ENCODE peak calls at places on chromosomes 13 and 19, in six cellular contexts. L is IMR-90, C is neuronal stem cell, Z is mesenchymal stem cell, I is H1, Y is mesendoderm. P is an unnamed sample.

GRCh38 chr19:48728882-48729645 is 9.5 kb upstream of the MAMSTR start:
- DNase-seq in L (no peak), C (no peak), Z (no peak), I (peak), Y (peak), P (peak)

GRCh38 chr13:28744091-28744536 is 25.3 kb upstream of the SLC46A3 start:
- DNase-seq in L (peak), C (no peak), Z (peak), I (peak), Y (peak), P (peak)

GRCh38 chr19:17832443-17833208 is 11.3 kb upstream of the INSL3 start:
- DNase-seq in L (no peak), C (no peak), Z (no peak), I (no peak), Y (no peak), P (no peak)

GRCh38 chr19:28971513-28971912 is 241.4 kb downstream of the UQCRFS1 start:
- DNase-seq in L (no peak), C (no peak), Z (no peak), I (no peak), Y (no peak), P (no peak)

GRCh38 chr19:9000933-9001332 is 9.3 kb downstream of the MUC16 start:
- DNase-seq in L (no peak), C (no peak), Z (no peak), I (no peak), Y (no peak), P (no peak)

GRCh38 chr19:2391118-2391725 is 31.2 kb downstream of the TMPRSS9 start:
- DNase-seq in L (peak), C (peak), Z (peak), I (no peak), Y (peak), P (no peak)

GRCh38 chr19:10854350-10855089 is 6.3 kb downstream of the C19orf38 start:
- DNase-seq in L (no peak), C (no peak), Z (no peak), I (no peak), Y (no peak), P (no peak)

GRCh38 chr19:41694831-41695635 is 7.0 kb upstream of the CEACAM7 start:
- DNase-seq in L (no peak), C (no peak), Z (no peak), I (no peak), Y (no peak), P (peak)

GRCh38 chr19:3670258-3670795 is 29.9 kb downstream of the PIP5K1C start:
- DNase-seq in L (peak), C (no peak), Z (peak), I (no peak), Y (peak), P (no peak)

GRCh38 chr13:28564030-28564429 is 69.1 kb upstream of the FLT1 start:
- DNase-seq in L (no peak), C (no peak), Z (no peak), I (no peak), Y (no peak), P (no peak)

GRCh38 chr19:50896591-50897190 is 14.5 kb downstream of the KLK4 start:
- DNase-seq in L (peak), C (no peak), Z (peak), I (no peak), Y (no peak), P (no peak)

GRCh38 chr19:19170053-19170945 is at the start of gene MEF2B:
- DNase-seq in L (peak), C (peak), Z (peak), I (peak), Y (peak), P (peak)

GRCh38 chr13:102002271-102002670 is 399.6 kb downstream of the FGF14 start:
- DNase-seq in L (no peak), C (no peak), Z (no peak), I (no peak), Y (no peak), P (no peak)

GRCh38 chr13:47426126-47426849 is 529.4 kb upstream of the HTR2A start:
- DNase-seq in L (peak), C (no peak), Z (peak), I (no peak), Y (no peak), P (no peak)

GRCh38 chr19:28764066-28764465 is 448.9 kb downstream of the UQCRFS1 start:
- DNase-seq in L (no peak), C (no peak), Z (no peak), I (no peak), Y (no peak), P (no peak)

GRCh38 chr13:35700661-35701060 is 224.2 kb upstream of the MAB21L1 start:
- DNase-seq in L (peak), C (no peak), Z (no peak), I (no peak), Y (no peak), P (no peak)

GRCh38 chr19:45528744-45529453 is 21.6 kb downstream of the VASP start:
- DNase-seq in L (no peak), C (no peak), Z (no peak), I (peak), Y (peak), P (peak)

GRCh38 chr13:42330991-42331390 is 59.0 kb downstream of the AKAP11 start:
- DNase-seq in L (peak), C (no peak), Z (no peak), I (no peak), Y (no peak), P (no peak)

GRCh38 chr13:65592757-65593156 is 1637.4 kb downstream of the PCDH9 start:
- DNase-seq in L (peak), C (no peak), Z (peak), I (no peak), Y (no peak), P (no peak)

GRCh38 chr13:41954226-41954625 is 6.7 kb downstream of the VWA8 start:
- DNase-seq in L (no peak), C (no peak), Z (no peak), I (no peak), Y (no peak), P (no peak)

GRCh38 chr13:86881390-86881789 is 789.8 kb upstream of the SLITRK5 start:
- DNase-seq in L (no peak), C (no peak), Z (no peak), I (no peak), Y (peak), P (no peak)

GRCh38 chr19:4791183-4792018 is at the start of gene FEM1A:
- DNase-seq in L (peak), C (peak), Z (peak), I (peak), Y (peak), P (peak)
- H2AK5ac ChIP-seq in L (peak), C (peak), Z (no peak), I (peak), Y (no peak), P (no peak)

DNA sequence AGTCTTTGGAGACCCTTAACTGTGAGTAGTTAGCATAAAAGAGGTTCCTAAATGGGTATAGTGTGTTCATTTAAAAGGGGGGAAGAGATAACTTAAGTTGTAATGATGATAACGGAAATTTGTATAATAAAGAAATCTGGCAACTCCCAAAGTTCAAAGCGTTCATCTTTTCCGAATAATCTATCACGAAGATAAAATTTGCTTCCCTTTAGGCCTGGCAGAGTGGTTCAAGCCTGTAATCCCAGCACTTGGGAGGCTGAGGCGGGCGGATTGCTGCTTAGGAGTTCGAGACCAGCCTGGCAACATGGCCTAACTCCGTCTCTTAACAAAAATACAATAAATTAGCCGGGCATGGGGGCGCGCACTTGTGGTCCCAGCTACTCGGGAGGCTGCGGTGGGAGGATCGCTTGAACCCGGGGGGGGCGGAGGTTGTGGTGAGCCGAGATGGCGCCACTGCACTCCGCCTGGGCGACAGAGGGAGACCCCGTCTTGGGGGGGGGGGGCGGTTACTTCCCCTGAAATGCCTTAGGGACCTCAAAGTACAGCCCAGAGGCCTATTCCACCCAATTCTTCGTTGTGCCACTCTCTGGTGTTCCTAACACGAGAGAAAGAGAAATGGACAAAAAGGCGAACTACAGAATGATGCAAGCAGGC is 888 bp downstream of the N4BP2L2 start:
- DNase-seq in L (no peak), C (no peak), Z (no peak), I (peak), Y (peak), P (peak)
- H2BK120ac ChIP-seq in L (peak), C (no peak), Z (peak), I (no peak), Y (no peak), P (no peak)

GRCh38 chr13:92967923-92968322 is 258.7 kb upstream of the GPC6 start:
- DNase-seq in L (peak), C (no peak), Z (no peak), I (no peak), Y (peak), P (no peak)

GRCh38 chr13:92966900-92967299 is 259.7 kb upstream of the GPC6 start:
- DNase-seq in L (no peak), C (no peak), Z (no peak), I (no peak), Y (no peak), P (no peak)

GRCh38 chr13:92974905-92975429 is 251.6 kb upstream of the GPC6 start:
- DNase-seq in L (no peak), C (no peak), Z (no peak), I (no peak), Y (no peak), P (no peak)

GRCh38 chr13:92976657-92977056 is 249.9 kb upstream of the GPC6 start:
- DNase-seq in L (no peak), C (no peak), Z (no peak), I (no peak), Y (no peak), P (no peak)

GRCh38 chr13:92972751-92973150 is 253.9 kb upstream of the GPC6 start:
- DNase-seq in L (no peak), C (no peak), Z (no peak), I (no peak), Y (no peak), P (no peak)
- H2BK15ac ChIP-seq in L (no peak), C (no peak), Z (no peak), I (no peak), Y (no peak), P (no peak)

GRCh38 chr13:40640845-40641458 is 25.5 kb downstream of the FOXO1 start:
- DNase-seq in L (no peak), C (no peak), Z (no peak), I (no peak), Y (no peak), P (no peak)
- H2AK5ac ChIP-seq in L (no peak), C (no peak), Z (no peak), I (peak), Y (no peak), P (no peak)